ENCODE peak calls at places on chromosomes 13 and 19, in six cellular contexts. D, B, G, H, K and J are unnamed samples.

GRCh38 chr19:13689050-13689449 is 75.3 kb upstream of the MRI1 start:
- DNase-seq in H (peak; percentile 43), B (no peak), K (no peak), G (peak; percentile 43), D (no peak), J (no peak)

GRCh38 chr19:48329167-48329891 is 4.0 kb downstream of the EMP3 start:
- DNase-seq in K (no peak), G (peak; percentile 66), B (peak; percentile 47), D (no peak), H (no peak), J (no peak)

GRCh38 chr19:48683349-48683748 is 10.5 kb upstream of the NTN5 start:
- DNase-seq in H (no peak), G (no peak), D (peak; percentile 44), K (no peak), B (no peak), J (peak; percentile 83)

GRCh38 chr13:43991773-43992201 is 112.1 kb downstream of the LACC1 start:
- DNase-seq in K (no peak), D (no peak), H (no peak), B (no peak), G (no peak), J (peak; percentile 83)

GRCh38 chr19:33689138-33689746 is 67.5 kb downstream of the CHST8 start:
- DNase-seq in D (no peak), B (no peak), K (no peak), G (no peak), H (no peak), J (no peak)

GRCh38 chr13:76398426-76398825 is 487.8 kb downstream of the KCTD12 start:
- DNase-seq in D (no peak), G (peak; percentile 91), K (no peak), B (no peak), H (no peak), J (no peak)

GRCh38 chr19:48398329-48399235 is 5.1 kb downstream of the GRIN2D start:
- DNase-seq in H (peak; percentile 96), G (no peak), K (peak; percentile 92), D (peak; percentile 83), B (peak; percentile 84), J (peak; percentile 86)

GRCh38 chr19:16330811-16331690 is 6.4 kb downstream of the KLF2 start:
- DNase-seq in K (no peak), H (no peak), D (no peak), G (no peak), B (peak; percentile 29), J (no peak)

GRCh38 chr19:974564-975257 is 9.4 kb upstream of the WDR18 start:
- DNase-seq in H (no peak), K (no peak), G (no peak), B (no peak), D (no peak), J (no peak)